ENCODE peak calls at places on chromosomes 11 and 22, in nine cellular contexts. R, F, S, C, V, Z, I, U and O are unnamed samples.

GRCh38 chr11:128942807-128943430 is at the start of gene TP53AIP1:
- DNase-seq in R (no peak), Z (no peak), F (no peak), C (no peak), I (no peak), V (no peak), U (no peak), S (no peak), O (no peak)

GRCh38 chr11:108559340-108559739 is 34.2 kb downstream of the EXPH5 start:
- DNase-seq in Z (no peak), I (no peak), C (no peak), V (no peak), U (no peak), F (peak), S (no peak), R (peak), O (no peak)

GRCh38 chr11:41982975-41983374 is 523.5 kb upstream of the LRRC4C start:
- DNase-seq in C (no peak), S (no peak), Z (no peak), V (no peak), I (peak), U (no peak), R (no peak), F (no peak), O (no peak)

GRCh38 chr22:43955883-43956286 is 643 bp downstream of the SAMM50 start:
- DNase-seq in R (peak), I (peak), C (no peak), S (no peak), U (no peak), V (no peak), F (no peak), Z (no peak), O (no peak)

GRCh38 chr11:126109941-126110731 is 47.5 kb upstream of the CDON start:
- DNase-seq in Z (no peak), F (peak), I (no peak), V (no peak), C (no peak), R (peak), S (peak), U (peak), O (no peak)

GRCh38 chr11:32333335-32333991 is 101.9 kb downstream of the WT1 start:
- DNase-seq in I (no peak), U (peak), S (peak), F (peak), Z (peak), R (peak), V (peak), C (peak), O (no peak)

GRCh38 chr11:126172596-126173038 is 38.8 kb downstream of the RPUSD4 start:
- DNase-seq in Z (no peak), U (no peak), V (no peak), C (no peak), I (no peak), S (no peak), R (peak), F (peak), O (no peak)

GRCh38 chr11:14974723-14975587 is 2.8 kb upstream of the CALCA start:
- DNase-seq in U (peak), Z (peak), V (no peak), S (peak), C (no peak), I (peak), F (peak), R (peak), O (peak)

GRCh38 chr22:41870786-41871185 is 37.9 kb downstream of the SREBF2 start:
- DNase-seq in S (no peak), C (no peak), I (no peak), Z (no peak), R (no peak), F (no peak), V (no peak), U (no peak), O (no peak)

GRCh38 chr11:133399855-133400625 is 132.3 kb downstream of the OPCML start:
- DNase-seq in Z (no peak), F (no peak), I (no peak), R (no peak), C (no peak), S (no peak), V (no peak), U (no peak), O (no peak)

GRCh38 chr11:32023370-32023964 is 67.4 kb upstream of the RCN1 start:
- DNase-seq in I (no peak), V (no peak), R (no peak), F (no peak), S (no peak), U (no peak), Z (peak), C (no peak), O (no peak)

GRCh38 chr22:46578824-46579561 is 41.2 kb upstream of the GRAMD4 start:
- DNase-seq in S (no peak), I (no peak), R (peak), V (peak), F (peak), C (no peak), U (peak), Z (peak), O (no peak)

GRCh38 chr11:62077136-62077535 is 46.7 kb upstream of the INCENP start:
- DNase-seq in Z (no peak), U (no peak), S (no peak), R (peak), C (no peak), I (no peak), F (peak), V (no peak), O (no peak)

GRCh38 chr11:86477495-86478155 is 102.9 kb downstream of the CCDC81 start:
- DNase-seq in S (peak), C (no peak), V (no peak), U (no peak), F (peak), R (no peak), I (no peak), Z (no peak), O (no peak)

GRCh38 chr11:95716266-95716665 is 73.3 kb downstream of the FAM76B start:
- DNase-seq in I (no peak), S (no peak), U (no peak), Z (no peak), C (no peak), F (no peak), V (no peak), R (peak), O (no peak)

GRCh38 chr11:78832226-78832947 is 257.7 kb upstream of the NARS2 start:
- DNase-seq in U (no peak), R (no peak), I (no peak), V (no peak), S (no peak), F (no peak), Z (no peak), C (no peak), O (no peak)

GRCh38 chr22:37549704-37550059 is 10.6 kb upstream of the CDC42EP1 start:
- DNase-seq in Z (peak), F (peak), S (no peak), V (no peak), C (no peak), U (peak), I (no peak), R (peak), O (no peak)

GRCh38 chr11:45001466-45002165 is 50.9 kb upstream of the TP53I11 start:
- DNase-seq in Z (peak), C (no peak), V (no peak), R (no peak), U (no peak), F (no peak), S (no peak), I (no peak), O (no peak)

GRCh38 chr22:47586946-47587345 is 824.5 kb downstream of the TBC1D22A start:
- DNase-seq in C (no peak), Z (peak), S (no peak), F (no peak), I (no peak), R (no peak), V (peak), U (no peak), O (no peak)

DNA sequence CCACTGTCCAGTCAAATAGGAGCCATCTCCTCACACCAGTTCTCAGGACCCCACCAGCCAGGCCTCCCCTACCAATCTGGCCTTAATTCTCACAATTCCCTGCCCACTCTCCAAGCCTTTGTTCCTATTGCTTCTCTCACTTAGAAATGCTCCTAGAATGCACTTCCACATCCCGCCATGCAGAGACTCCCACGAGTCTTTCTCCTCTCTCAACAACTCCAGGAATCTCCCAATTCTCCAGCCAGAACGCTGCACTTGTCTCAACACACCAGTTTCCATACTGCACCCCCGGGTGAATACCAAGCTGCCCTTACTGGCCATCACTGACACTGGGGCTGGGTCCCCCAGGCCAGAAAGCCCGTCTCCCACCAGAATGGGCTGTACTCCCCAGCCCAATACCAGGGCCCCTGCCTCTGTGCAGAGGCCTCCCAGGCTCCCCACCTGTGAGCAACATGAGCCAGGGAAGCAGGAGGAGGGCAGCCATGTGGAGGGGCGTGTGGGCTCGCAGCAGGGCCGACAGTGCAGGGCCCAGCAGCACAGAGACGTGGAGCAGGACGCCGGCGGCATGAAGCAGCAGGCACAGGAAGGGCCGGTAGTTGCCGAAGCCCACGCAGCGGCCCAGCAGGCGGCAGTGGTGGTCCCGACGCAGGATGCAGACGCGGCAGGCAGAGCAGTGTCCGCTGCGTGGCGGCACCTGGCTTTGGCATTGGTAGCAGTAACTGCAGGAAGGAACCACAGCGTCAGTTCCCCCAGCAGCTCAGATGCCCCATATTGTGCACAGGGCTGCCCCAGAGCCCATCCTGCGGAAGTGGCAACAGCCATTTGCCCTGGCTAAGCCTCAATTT is 2.4 kb downstream of the ZDHHC24 start:
- DNase-seq in S (no peak), U (peak), R (no peak), F (peak), V (no peak), C (no peak), Z (peak), I (peak), O (no peak)
- TF ChIP-seq CTCF in S (no peak), U (no peak), R (peak), F (peak), V (peak), C (peak), Z (peak), I (peak), O (no peak)

GRCh38 chr22:36351921-36352774 is 35.6 kb downstream of the MYH9 start:
- DNase-seq in V (no peak), Z (peak), U (no peak), R (no peak), F (no peak), S (peak), C (no peak), I (no peak), O (no peak)

GRCh38 chr22:36352775-36353507 is 34.8 kb downstream of the MYH9 start:
- DNase-seq in S (no peak), Z (no peak), F (peak), C (peak), I (no peak), V (no peak), R (no peak), U (peak), O (no peak)

GRCh38 chr22:36356708-36357694 is 30.8 kb downstream of the MYH9 start:
- DNase-seq in C (no peak), I (no peak), Z (no peak), R (no peak), F (peak), S (peak), U (no peak), V (no peak), O (no peak)

GRCh38 chr22:36355894-36356293 is 31.9 kb downstream of the MYH9 start:
- DNase-seq in V (no peak), S (no peak), Z (no peak), C (no peak), R (no peak), I (no peak), F (no peak), U (no peak), O (no peak)

DNA sequence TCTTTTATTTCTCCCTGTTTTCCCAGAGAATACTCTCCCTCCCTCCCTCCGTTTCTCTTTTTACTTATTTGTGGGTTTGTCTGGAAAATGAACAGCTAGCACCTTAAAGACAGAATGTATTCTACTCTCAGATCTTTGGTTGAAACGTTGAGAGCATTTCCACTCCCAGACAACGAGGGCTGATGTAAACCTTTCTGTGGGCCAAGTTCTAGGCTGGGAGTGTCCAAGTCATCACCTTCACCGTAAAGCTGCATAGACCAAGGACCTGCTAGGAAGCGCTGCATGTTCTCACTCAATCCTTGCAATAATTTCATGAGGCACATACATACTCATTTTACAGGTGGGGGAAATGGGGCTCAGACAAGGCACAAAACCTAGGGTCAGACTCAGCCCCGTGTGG is 32.4 kb downstream of the MYH9 start:
- DNase-seq in V (no peak), I (peak), Z (no peak), U (no peak), R (peak), C (no peak), F (peak), S (no peak), O (no peak)
- H3K4me3 ChIP-seq in V (peak), I (peak), Z (no peak), U (no peak), R (peak), C (no peak), F (no peak), S (no peak), O (no peak)

GRCh38 chr11:22192289-22192641 is 620 bp upstream of the ANO5 start:
- DNase-seq in Z (peak), V (no peak), R (no peak), I (peak), S (no peak), F (no peak), C (no peak), U (no peak), O (no peak)
- TF ChIP-seq CTCF in Z (peak), V (no peak), R (peak), I (no peak), S (no peak), F (no peak), C (no peak), U (no peak), O (peak)

GRCh38 chr11:65381721-65382035 is 768 bp downstream of the SLC25A45 start:
- DNase-seq in S (peak), Z (peak), V (no peak), C (peak), I (peak), R (peak), U (no peak), F (no peak), O (peak)
- H3K4me3 ChIP-seq in S (peak), Z (no peak), V (peak), C (peak), I (peak), R (peak), U (peak), F (peak), O (peak)

GRCh38 chr11:84384637-84385227 is 1098.6 kb upstream of the CCDC90B start:
- DNase-seq in U (no peak), S (peak), V (no peak), Z (peak), R (peak), I (peak), C (peak), F (peak), O (peak)
- TF ChIP-seq CTCF in U (peak), S (peak), V (peak), Z (peak), R (peak), I (peak), C (peak), F (peak), O (peak)

DNA sequence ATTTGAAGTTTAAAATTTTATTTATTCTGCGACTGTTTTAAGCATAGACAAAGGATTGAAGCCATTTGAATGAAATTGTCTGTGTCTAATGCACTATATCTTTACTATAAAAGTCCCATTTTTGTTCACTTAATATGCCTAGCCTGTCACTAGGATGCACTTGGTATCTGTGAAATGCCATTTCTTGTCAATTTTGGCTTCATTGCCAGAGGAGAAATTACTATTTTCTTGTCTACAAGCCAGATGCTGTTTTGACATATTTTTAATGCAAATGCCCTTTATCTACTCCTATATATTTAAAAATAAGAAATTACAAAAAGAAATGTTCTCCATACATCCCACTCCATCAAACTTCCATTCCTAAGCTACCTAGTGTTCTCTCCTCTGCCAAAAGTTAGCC is 1704.5 kb upstream of the RAG2 start:
- DNase-seq in S (no peak), I (no peak), R (no peak), V (no peak), F (no peak), C (no peak), U (no peak), Z (no peak), O (no peak)
- H3K4me3 ChIP-seq in S (no peak), I (no peak), R (no peak), V (no peak), F (no peak), C (no peak), U (no peak), Z (no peak), O (no peak)

DNA sequence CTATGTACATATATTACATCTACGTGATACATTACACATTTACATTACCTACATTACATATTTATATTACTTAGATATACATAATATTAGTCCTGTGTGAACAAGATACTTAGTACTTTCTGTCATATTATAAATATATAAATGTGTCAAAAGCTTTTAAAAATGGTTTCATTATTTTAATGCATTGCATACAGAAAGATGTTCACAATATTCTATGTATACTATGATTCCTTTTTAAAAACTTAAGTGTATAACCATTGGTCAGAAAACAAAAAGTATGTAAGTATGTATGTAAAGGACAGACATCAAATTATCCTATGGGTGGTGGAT is 647 bp upstream of the ZW10 start:
- DNase-seq in U (no peak), R (no peak), F (no peak), C (no peak), S (no peak), I (no peak), Z (no peak), V (no peak), O (no peak)
- TF ChIP-seq CTCF in U (no peak), R (no peak), F (no peak), C (no peak), S (no peak), I (no peak), Z (peak), V (no peak), O (no peak)